ENCODE peak calls at places on chromosomes 16 and 17, in nine cellular contexts. E, C, Y, T, J, U, I, W and Z are unnamed samples.

GRCh38 chr17:55607736-55608341 is 96.6 kb upstream of the SMIM36 start:
- DNase-seq in W (no peak), Y (no peak), U (no peak), C (peak; percentile 36), I (no peak), J (no peak), E (peak; percentile 70), T (peak; percentile 46), Z (no peak)

GRCh38 chr16:67116388-67117311 is 6.9 kb downstream of the PHAF1 start:
- DNase-seq in E (no peak), W (no peak), J (no peak), Y (no peak), U (no peak), C (no peak), I (no peak), T (no peak), Z (no peak)

GRCh38 chr16:9077001-9077809 is 14.2 kb upstream of the HAPSTR1 start:
- DNase-seq in Y (no peak), E (peak; percentile 93), U (peak; percentile 57), T (peak; percentile 95), J (no peak), W (no peak), I (no peak), C (peak; percentile 84), Z (no peak)

GRCh38 chr17:7289256-7290032 is 5.0 kb downstream of the YBX2 start:
- DNase-seq in U (no peak), W (no peak), J (no peak), T (no peak), E (no peak), C (no peak), Y (no peak), I (peak; percentile 16), Z (no peak)

GRCh38 chr17:16304832-16305231 is 48.4 kb downstream of the CENPV start:
- DNase-seq in U (peak; percentile 10), J (peak; percentile 6), W (no peak), I (no peak), Y (no peak), E (peak; percentile 55), C (no peak), T (no peak), Z (no peak)

GRCh38 chr17:36525888-36526287 is 8.8 kb downstream of the MYO19 start:
- DNase-seq in J (no peak), U (no peak), E (no peak), T (no peak), I (no peak), C (no peak), Y (no peak), W (no peak), Z (no peak)

GRCh38 chr17:410674-411401 is 58.2 kb upstream of the RPH3AL start:
- DNase-seq in T (peak; percentile 13), J (peak; percentile 74), U (peak; percentile 58), C (peak; percentile 21), I (no peak), Y (no peak), W (peak; percentile 48), E (no peak), Z (no peak)

GRCh38 chr16:51133691-51134090 is 17.4 kb downstream of the SALL1 start:
- DNase-seq in T (no peak), E (no peak), Y (no peak), W (no peak), I (no peak), C (no peak), J (no peak), U (no peak), Z (no peak)

GRCh38 chr17:37148171-37148570 is 199.4 kb downstream of the AATF start:
- DNase-seq in U (no peak), E (no peak), I (no peak), W (no peak), Y (no peak), T (no peak), C (peak; percentile 3), J (no peak), Z (no peak)

GRCh38 chr16:53147500-53148065 is 92.8 kb downstream of the CHD9 start:
- DNase-seq in W (no peak), E (no peak), T (no peak), J (no peak), C (no peak), I (no peak), Y (no peak), U (no peak), Z (no peak)

GRCh38 chr17:72119280-72119962 is 1.4 kb upstream of the SOX9 start:
- DNase-seq in C (no peak), J (no peak), E (no peak), Y (no peak), T (no peak), I (peak; percentile 34), W (no peak), U (no peak), Z (no peak)

GRCh38 chr17:36921131-36921851 is 16.0 kb upstream of the LHX1 start:
- DNase-seq in W (no peak), I (no peak), T (peak; percentile 9), E (peak; percentile 89), Y (no peak), C (peak; percentile 72), U (peak; percentile 71), J (no peak), Z (no peak)

GRCh38 chr16:19105131-19105530 is 8.6 kb upstream of the ITPRIPL2 start:
- DNase-seq in I (no peak), U (no peak), C (no peak), W (no peak), Y (no peak), T (no peak), E (no peak), J (no peak), Z (no peak)

GRCh38 chr16:1494129-1494640 is 1.0 kb downstream of the TELO2 start:
- DNase-seq in Y (no peak), I (no peak), T (peak; percentile 83), J (no peak), W (no peak), U (no peak), E (peak; percentile 61), C (peak; percentile 50), Z (no peak)

GRCh38 chr16:11511328-11511727 is 75.4 kb downstream of the LITAF start:
- DNase-seq in C (no peak), T (no peak), U (no peak), I (no peak), E (no peak), Y (no peak), J (no peak), W (no peak), Z (no peak)

GRCh38 chr16:85607331-85607765 is 5.8 kb upstream of the GSE1 start:
- DNase-seq in E (no peak), J (no peak), T (no peak), C (no peak), Y (no peak), U (no peak), I (no peak), W (no peak), Z (no peak)

GRCh38 chr16:83392743-83393142 is 415.0 kb upstream of the HSBP1 start:
- DNase-seq in T (no peak), C (no peak), Y (no peak), W (no peak), J (no peak), E (no peak), U (no peak), I (no peak), Z (no peak)

GRCh38 chr17:1491406-1492248 is 859 bp downstream of the MYO1C start:
- DNase-seq in T (no peak), I (peak; percentile 96), J (peak; percentile 41), W (no peak), C (no peak), U (peak; percentile 64), E (no peak), Y (peak; percentile 29), Z (no peak)

GRCh38 chr16:49834496-49835009 is 21.4 kb downstream of the ZNF423 start:
- DNase-seq in J (no peak), W (no peak), I (no peak), T (no peak), C (no peak), Y (no peak), U (no peak), E (no peak), Z (no peak)

GRCh38 chr16:89410794-89411309 is 79.5 kb downstream of the ANKRD11 start:
- DNase-seq in Y (no peak), U (no peak), C (peak; percentile 83), I (no peak), W (no peak), E (peak; percentile 75), J (peak; percentile 35), T (peak; percentile 52), Z (no peak)

GRCh38 chr17:49342575-49342936 is 19.5 kb downstream of the ZNF652 start:
- DNase-seq in U (no peak), Y (no peak), J (no peak), E (no peak), W (no peak), T (no peak), C (no peak), I (peak; percentile 14), Z (no peak)

GRCh38 chr16:1414532-1415265 is at the start of gene UNKL:
- DNase-seq in U (peak; percentile 86), E (peak; percentile 50), T (no peak), C (no peak), W (peak; percentile 85), I (peak; percentile 96), J (peak; percentile 87), Y (peak; percentile 78), Z (no peak)

GRCh38 chr16:1677942-1678499 is at the start of gene JPT2:
- DNase-seq in C (peak; percentile 93), E (peak; percentile 94), Y (peak; percentile 88), T (peak; percentile 91), U (peak; percentile 97), I (peak; percentile 100), W (peak; percentile 89), J (peak; percentile 94), Z (peak; percentile 90)

GRCh38 chr16:72989203-72989991 is 58.5 kb downstream of the ZFHX3 start:
- DNase-seq in W (no peak), T (peak; percentile 88), C (peak; percentile 95), E (peak; percentile 83), J (no peak), U (no peak), Y (no peak), I (no peak), Z (no peak)

GRCh38 chr16:27792486-27793275 is 242.7 kb downstream of the KATNIP start:
- DNase-seq in C (peak; percentile 39), W (no peak), J (no peak), T (no peak), Y (no peak), E (peak; percentile 19), U (no peak), I (no peak), Z (no peak)

GRCh38 chr17:31052187-31052889 is 42.4 kb upstream of the NF1 start:
- DNase-seq in C (peak; percentile 99), E (peak; percentile 96), I (no peak), U (no peak), T (peak; percentile 98), Y (no peak), W (no peak), J (no peak), Z (no peak)

GRCh38 chr16:87575027-87575804 is 27.1 kb upstream of the JPH3 start:
- DNase-seq in W (no peak), C (no peak), I (no peak), U (no peak), T (no peak), J (no peak), E (peak; percentile 25), Y (no peak), Z (no peak)

GRCh38 chr17:376936-377863 is 24.6 kb upstream of the RPH3AL start:
- DNase-seq in T (peak; percentile 6), U (no peak), I (no peak), W (no peak), J (no peak), E (peak; percentile 20), C (no peak), Y (no peak), Z (no peak)

GRCh38 chr16:68388124-68388523 is 60.2 kb downstream of the SMPD3 start:
- DNase-seq in J (no peak), Y (no peak), C (no peak), U (no peak), W (no peak), E (no peak), I (no peak), T (no peak), Z (no peak)

GRCh38 chr16:14121872-14122271 is 50.8 kb downstream of the MRTFB start:
- DNase-seq in J (no peak), I (no peak), T (no peak), U (no peak), W (no peak), Y (no peak), C (no peak), E (no peak), Z (no peak)

GRCh38 chr17:27294689-27295630 is 1.0 kb downstream of the WSB1 start:
- DNase-seq in Y (no peak), U (peak; percentile 20), E (peak; percentile 90), I (peak; percentile 71), T (peak; percentile 80), W (peak; percentile 37), J (peak; percentile 42), C (peak; percentile 85), Z (no peak)